ENCODE peak calls at places on chromosome 16, in five cellular contexts. Q is heart right ventricle, S is left lung, Y is mesenchymal stem cell, A is colonic mucosa. X is an unnamed sample. For H3K4me1, H3K36me3 and H3K27me3, the result is how much of the 10 kb centered on the place peaks cover.

GRCh38 chr16:27511657-27512056 is 38.1 kb downstream of the GTF3C1 start:
- DNase-seq in Q (peak), S (no peak), Y (no peak), A (no peak), X (peak)

GRCh38 chr16:47392114-47392513 is 68.7 kb downstream of the ITFG1 start:
- DNase-seq in Q (no peak), S (no peak), Y (peak), A (no peak), X (peak)

GRCh38 chr16:56477096-56477878 is 25.9 kb downstream of the OGFOD1 start:
- DNase-seq in Q (no peak), S (no peak), Y (peak), A (no peak), X (no peak)

GRCh38 chr16:65644821-65645220 is 523.0 kb upstream of the CDH11 start:
- DNase-seq in Q (no peak), S (no peak), Y (no peak), A (no peak), X (no peak)

GRCh38 chr16:13060932-13061331 is 159.5 kb downstream of the SHISA9 start:
- DNase-seq in Q (no peak), S (no peak), Y (no peak), A (peak), X (no peak)

GRCh38 chr16:11506816-11507305 is 79.9 kb downstream of the LITAF start:
- DNase-seq in Q (no peak), S (no peak), Y (no peak), A (no peak), X (no peak)

GRCh38 chr16:66959645-66960177 is 1.4 kb upstream of the CES3 start:
- DNase-seq in Q (no peak), S (no peak), Y (no peak), A (peak), X (no peak)

GRCh38 chr16:67926181-67926742 is 5.4 kb downstream of the CTRL start:
- DNase-seq in Q (no peak), S (no peak), Y (no peak), A (no peak), X (no peak)

GRCh38 chr16:71537643-71538042 is 11.4 kb downstream of the CHST4 start:
- DNase-seq in Q (no peak), S (no peak), Y (peak), A (peak), X (peak)

GRCh38 chr16:88440686-88441405 is 12.2 kb upstream of the ZFPM1 start:
- DNase-seq in Q (no peak), S (no peak), Y (no peak), A (no peak), X (no peak)

GRCh38 chr16:66287416-66287815 is 79.1 kb upstream of the CDH5 start:
- DNase-seq in Q (no peak), S (no peak), Y (no peak), A (no peak), X (no peak)

GRCh38 chr16:49754495-49755290 is 101.2 kb downstream of the ZNF423 start:
- DNase-seq in Q (peak), S (no peak), Y (peak), A (peak), X (peak)

GRCh38 chr16:11328172-11329079 is 16.8 kb upstream of the RMI2 start:
- DNase-seq in Q (peak), S (no peak), Y (peak), A (peak), X (peak)

GRCh38 chr16:1865902-1866690 is 5.9 kb downstream of the MEIOB start:
- DNase-seq in Q (no peak), S (no peak), Y (no peak), A (no peak), X (no peak)
- H3K4me1 ChIP-seq in Q (under half), S (under half), Y (under half), A (under half), X (under half)

DNA sequence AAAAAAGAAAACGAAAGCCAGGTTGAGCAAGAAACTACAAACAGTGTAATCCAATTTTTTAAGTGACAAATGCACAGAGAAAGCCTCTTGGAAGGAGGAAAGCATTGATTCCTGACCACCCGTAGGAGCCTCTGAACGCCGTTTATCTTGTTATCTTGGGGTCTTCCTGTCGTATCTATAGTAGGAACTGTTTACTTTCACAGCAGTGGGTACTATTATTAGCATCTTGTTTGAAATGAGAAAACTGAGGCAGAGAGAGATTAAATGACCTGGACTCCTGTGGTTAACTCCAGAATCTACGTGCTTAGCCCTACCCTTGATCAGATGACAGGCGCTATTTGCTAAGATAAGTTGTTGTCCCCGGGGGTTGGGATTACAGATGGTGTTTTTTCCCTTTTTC is 196.7 kb upstream of the FOXF1 start:
- DNase-seq in Q (no peak), S (no peak), Y (no peak), A (no peak), X (no peak)
- H3K36me3 ChIP-seq in Q (under half), S (under half), Y (under half), A (under half), X (under half)

GRCh38 chr16:24359490-24359889 is 103.4 kb downstream of the CACNG3 start:
- DNase-seq in Q (no peak), S (no peak), Y (no peak), A (no peak), X (no peak)

GRCh38 chr16:24358117-24358516 is 102.0 kb downstream of the CACNG3 start:
- DNase-seq in Q (no peak), S (no peak), Y (no peak), A (no peak), X (no peak)

GRCh38 chr16:24360936-24361335 is 104.8 kb downstream of the CACNG3 start:
- DNase-seq in Q (no peak), S (no peak), Y (no peak), A (no peak), X (no peak)

DNA sequence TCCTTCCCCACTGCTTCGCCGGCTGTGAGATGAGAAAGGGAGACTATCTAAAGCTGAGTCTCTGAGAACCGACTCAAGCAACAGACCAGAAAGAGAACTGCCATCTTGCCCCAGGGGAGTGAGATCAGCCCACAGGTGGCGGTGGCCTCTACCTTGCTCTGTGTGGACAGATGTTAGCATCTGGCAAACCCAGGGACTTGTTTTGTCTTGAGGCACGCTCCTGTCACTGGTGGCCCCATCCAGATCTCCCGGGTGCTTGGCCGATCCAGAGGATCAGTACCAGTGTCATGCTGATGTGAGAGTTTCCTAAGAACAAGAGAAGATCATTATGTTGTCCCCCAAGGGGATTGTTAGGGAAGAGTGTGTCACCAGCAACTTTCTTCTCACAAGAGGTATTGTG is 101.4 kb downstream of the CACNG3 start:
- DNase-seq in Q (no peak), S (no peak), Y (no peak), A (no peak), X (no peak)
- H3K27me3 ChIP-seq in Q (under half), S (under half), Y (under half), A (under half), X (under half)

DNA sequence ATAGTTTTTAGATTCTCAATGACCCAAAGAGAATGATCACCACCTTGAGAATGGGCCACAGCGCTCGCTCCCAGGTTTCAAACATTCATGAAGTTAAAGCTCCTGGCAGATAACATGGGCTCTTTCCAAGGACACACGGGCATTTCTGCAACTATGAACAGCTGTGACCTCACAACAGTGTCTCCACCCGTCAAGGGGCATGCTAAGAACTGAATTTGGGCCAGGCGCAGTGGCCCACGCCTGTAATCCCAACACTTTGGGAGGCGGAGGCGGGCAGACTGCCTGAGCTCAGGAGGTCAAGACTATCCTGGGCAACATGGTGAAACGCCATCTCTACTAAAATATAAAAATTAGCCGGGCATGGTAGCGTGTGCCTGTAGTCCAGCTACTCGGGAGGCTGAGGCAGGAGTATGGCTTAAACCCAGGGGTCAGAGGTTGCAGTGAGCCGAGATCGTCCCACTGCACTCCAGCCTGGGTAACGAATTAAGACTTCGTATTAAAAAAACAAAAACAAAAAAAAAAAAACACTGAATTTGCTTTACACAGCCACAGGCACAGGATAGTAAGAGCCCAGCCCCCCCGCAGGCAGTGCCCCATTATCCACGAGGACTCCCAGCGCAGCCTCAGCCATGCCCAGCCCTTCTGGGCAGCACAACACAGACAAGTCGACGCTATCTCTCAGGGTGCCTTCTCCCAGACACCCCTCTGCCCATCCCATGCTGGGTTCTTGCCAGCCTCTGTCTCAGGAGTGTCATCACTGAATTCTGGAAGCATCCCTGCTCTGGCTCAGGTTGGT is 7.2 kb downstream of the USP7 start:
- DNase-seq in Q (no peak), S (no peak), Y (no peak), A (peak), X (no peak)
- H3K4me1 ChIP-seq in Q (half or more), S (half or more), Y (under half), A (half or more), X (under half)

DNA sequence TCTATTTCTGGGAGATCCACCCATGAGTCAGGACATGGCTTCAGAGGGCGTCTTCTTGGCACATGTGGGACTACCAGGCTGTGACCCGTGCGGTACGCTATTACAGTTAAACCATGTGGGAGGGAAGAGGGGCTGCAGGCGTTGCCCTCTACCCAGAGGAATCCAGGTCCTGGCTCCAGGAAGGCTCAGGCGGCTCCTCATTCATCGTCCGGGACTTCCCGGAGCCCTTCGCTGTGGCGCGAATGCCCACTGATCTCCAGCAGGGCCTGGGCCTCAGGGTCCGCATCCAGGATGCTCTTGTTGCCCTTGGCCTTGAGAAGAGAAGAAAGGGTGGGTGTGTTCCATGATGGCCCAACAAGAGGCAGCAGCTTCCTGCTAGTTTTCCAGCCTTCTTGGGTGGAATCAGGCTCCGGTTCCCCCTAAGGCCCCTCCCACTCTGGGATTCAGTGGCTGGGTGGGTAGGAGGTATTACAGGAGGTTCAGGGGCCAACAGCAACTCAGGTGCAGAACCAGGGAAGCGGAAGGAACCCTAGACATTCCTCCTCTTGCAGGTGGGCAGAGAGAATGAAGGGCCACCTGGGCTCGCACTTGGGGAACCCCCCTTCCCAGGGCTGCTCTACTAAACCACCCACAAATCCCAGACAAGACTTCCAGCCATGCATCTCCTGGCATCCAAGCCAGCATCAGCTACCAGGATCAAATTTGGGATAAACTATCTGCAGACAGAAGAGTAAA is 24.6 kb downstream of the MEAK7 start:
- DNase-seq in Q (no peak), S (no peak), Y (no peak), A (no peak), X (no peak)
- H3K36me3 ChIP-seq in Q (under half), S (under half), Y (half or more), A (under half), X (under half)

GRCh38 chr16:52547001-52547833 is at the start of gene TOX3:
- DNase-seq in Q (no peak), S (peak), Y (no peak), A (peak), X (peak)

GRCh38 chr16:52545157-52545543 is 1.8 kb downstream of the TOX3 start:
- DNase-seq in Q (no peak), S (no peak), Y (no peak), A (no peak), X (peak)

GRCh38 chr16:52545544-52546262 is 1.2 kb downstream of the TOX3 start:
- DNase-seq in Q (no peak), S (peak), Y (no peak), A (no peak), X (peak)

GRCh38 chr16:52547834-52548215 is 882 bp upstream of the TOX3 start:
- DNase-seq in Q (no peak), S (no peak), Y (no peak), A (no peak), X (no peak)

GRCh38 chr16:52546291-52546941 is 527 bp downstream of the TOX3 start:
- DNase-seq in Q (no peak), S (peak), Y (no peak), A (peak), X (no peak)
- H3K27me3 ChIP-seq in Q (half or more), S (half or more), Y (under half), A (under half), X (half or more)

X was measured in cardiac muscle cell.